ENCODE peak calls at places on chromosomes 3 and 15, in nine cellular contexts. O, S, P, Z, Q, E, I, W and C are unnamed samples.

GRCh38 chr15:28896944-28897343 is 11.2 kb downstream of the APBA2 start:
- DNase-seq in Z (no peak), I (peak), E (no peak), O (no peak), W (no peak), Q (no peak), S (peak), P (peak), C (no peak)

GRCh38 chr15:70060214-70061085 is 37.3 kb downstream of the TLE3 start:
- DNase-seq in P (no peak), W (no peak), S (no peak), I (no peak), Q (no peak), E (no peak), O (no peak), Z (no peak), C (no peak)

GRCh38 chr15:84737005-84737404 is 11.4 kb upstream of the ZNF592 start:
- DNase-seq in W (no peak), S (no peak), Z (no peak), E (no peak), Q (no peak), O (peak), P (no peak), I (no peak), C (no peak)

GRCh38 chr15:89611317-89611716 is 36.0 kb downstream of the TICRR start:
- DNase-seq in P (no peak), Z (no peak), I (no peak), S (no peak), E (no peak), O (no peak), W (no peak), Q (no peak), C (no peak)

GRCh38 chr3:138493804-138494606 is 59.6 kb downstream of the ESYT3 start:
- DNase-seq in S (peak), I (peak), E (no peak), O (no peak), Q (no peak), W (no peak), P (no peak), Z (no peak), C (no peak)

GRCh38 chr3:61582846-61583245 is 21.5 kb downstream of the PTPRG start:
- DNase-seq in I (no peak), W (no peak), P (no peak), Q (no peak), O (no peak), E (no peak), S (no peak), Z (no peak), C (no peak)

GRCh38 chr15:36156855-36157521 is 422.4 kb upstream of the CDIN1 start:
- DNase-seq in Z (no peak), S (no peak), Q (peak), W (no peak), I (peak), O (no peak), P (no peak), E (no peak), C (peak)

GRCh38 chr3:156509209-156510174 is 45.4 kb downstream of the SSR3 start:
- DNase-seq in O (no peak), Z (no peak), P (no peak), E (peak), W (no peak), S (peak), Q (no peak), I (peak), C (no peak)

GRCh38 chr3:122794779-122795673 is at the start of gene SLC49A4:
- DNase-seq in O (peak), E (peak), Q (peak), Z (peak), W (peak), I (peak), S (no peak), P (peak), C (peak)

GRCh38 chr3:171994646-171995441 is 44.5 kb upstream of the FNDC3B start:
- DNase-seq in E (no peak), I (peak), P (peak), Q (no peak), S (peak), W (no peak), Z (no peak), O (no peak), C (no peak)

GRCh38 chr15:100783296-100783695 is 96.3 kb upstream of the ALDH1A3 start:
- DNase-seq in Q (no peak), Z (no peak), P (no peak), O (no peak), W (peak), I (no peak), S (no peak), E (no peak), C (no peak)

GRCh38 chr15:100158368-100158767 is 183.4 kb downstream of the ADAMTS17 start:
- DNase-seq in W (no peak), E (no peak), Q (no peak), P (no peak), Z (no peak), O (no peak), I (no peak), S (no peak), C (no peak)

GRCh38 chr15:29613951-29614382 is 208.3 kb downstream of the TJP1 start:
- DNase-seq in Z (no peak), Q (no peak), I (no peak), S (no peak), O (peak), E (peak), W (no peak), P (no peak), C (no peak)

GRCh38 chr3:160401301-160402095 is 2.0 kb downstream of the SMC4 start:
- DNase-seq in P (no peak), S (peak), W (peak), Z (no peak), I (peak), E (peak), O (peak), Q (no peak), C (no peak)

GRCh38 chr3:12934431-12934830 is 93.1 kb upstream of the RPL32 start:
- DNase-seq in S (no peak), O (no peak), Q (peak), P (no peak), E (no peak), Z (no peak), I (peak), W (no peak), C (peak)

GRCh38 chr3:101803152-101803782 is 24.3 kb downstream of the NXPE3 start:
- DNase-seq in I (peak), W (peak), Q (no peak), O (peak), Z (no peak), E (peak), P (no peak), S (peak), C (no peak)

GRCh38 chr3:52454938-52455282 is 494 bp upstream of the NISCH start:
- DNase-seq in P (no peak), E (no peak), Z (no peak), O (no peak), Q (no peak), W (no peak), I (no peak), S (no peak), C (no peak)

GRCh38 chr15:75920079-75920478 is 16.4 kb downstream of the FBXO22 start:
- DNase-seq in S (no peak), I (peak), P (no peak), Z (no peak), O (no peak), Q (no peak), E (no peak), W (no peak), C (no peak)

GRCh38 chr3:107684431-107684925 is 161.7 kb downstream of the BBX start:
- DNase-seq in P (no peak), W (no peak), O (no peak), S (no peak), Q (no peak), Z (no peak), E (no peak), I (peak), C (no peak)

GRCh38 chr15:41971089-41971892 is 1.1 kb downstream of the EHD4 start:
- DNase-seq in S (no peak), O (peak), I (peak), Q (peak), Z (peak), W (peak), E (peak), P (no peak), C (peak)

GRCh38 chr15:79015416-79015815 is 70.6 kb upstream of the CTSH start:
- DNase-seq in I (no peak), O (no peak), Q (no peak), W (no peak), S (no peak), P (no peak), E (no peak), Z (no peak), C (no peak)

GRCh38 chr3:99921986-99922385 is 104.3 kb downstream of the CMSS1 start:
- DNase-seq in Q (no peak), O (no peak), W (no peak), I (peak), P (no peak), S (no peak), E (no peak), Z (no peak), C (no peak)

GRCh38 chr3:98573231-98573728 is 20.1 kb downstream of the CPOX start:
- DNase-seq in Z (no peak), Q (no peak), O (no peak), I (peak), P (no peak), E (peak), S (no peak), W (no peak), C (no peak)

GRCh38 chr3:27730774-27731659 is 8.9 kb upstream of the EOMES start:
- DNase-seq in W (no peak), S (no peak), Q (no peak), Z (no peak), P (no peak), O (no peak), E (no peak), I (no peak), C (no peak)

GRCh38 chr3:27728195-27729087 is 6.3 kb upstream of the EOMES start:
- DNase-seq in E (no peak), Q (no peak), I (no peak), W (no peak), P (no peak), Z (no peak), S (no peak), O (peak), C (no peak)

GRCh38 chr3:27726240-27726639 is 4.1 kb upstream of the EOMES start:
- DNase-seq in I (no peak), W (no peak), O (no peak), P (no peak), Z (no peak), E (no peak), S (no peak), Q (no peak), C (no peak)

GRCh38 chr3:27729325-27729724 is 7.2 kb upstream of the EOMES start:
- DNase-seq in O (no peak), E (no peak), Q (no peak), P (no peak), W (no peak), I (no peak), S (no peak), Z (no peak), C (no peak)

DNA sequence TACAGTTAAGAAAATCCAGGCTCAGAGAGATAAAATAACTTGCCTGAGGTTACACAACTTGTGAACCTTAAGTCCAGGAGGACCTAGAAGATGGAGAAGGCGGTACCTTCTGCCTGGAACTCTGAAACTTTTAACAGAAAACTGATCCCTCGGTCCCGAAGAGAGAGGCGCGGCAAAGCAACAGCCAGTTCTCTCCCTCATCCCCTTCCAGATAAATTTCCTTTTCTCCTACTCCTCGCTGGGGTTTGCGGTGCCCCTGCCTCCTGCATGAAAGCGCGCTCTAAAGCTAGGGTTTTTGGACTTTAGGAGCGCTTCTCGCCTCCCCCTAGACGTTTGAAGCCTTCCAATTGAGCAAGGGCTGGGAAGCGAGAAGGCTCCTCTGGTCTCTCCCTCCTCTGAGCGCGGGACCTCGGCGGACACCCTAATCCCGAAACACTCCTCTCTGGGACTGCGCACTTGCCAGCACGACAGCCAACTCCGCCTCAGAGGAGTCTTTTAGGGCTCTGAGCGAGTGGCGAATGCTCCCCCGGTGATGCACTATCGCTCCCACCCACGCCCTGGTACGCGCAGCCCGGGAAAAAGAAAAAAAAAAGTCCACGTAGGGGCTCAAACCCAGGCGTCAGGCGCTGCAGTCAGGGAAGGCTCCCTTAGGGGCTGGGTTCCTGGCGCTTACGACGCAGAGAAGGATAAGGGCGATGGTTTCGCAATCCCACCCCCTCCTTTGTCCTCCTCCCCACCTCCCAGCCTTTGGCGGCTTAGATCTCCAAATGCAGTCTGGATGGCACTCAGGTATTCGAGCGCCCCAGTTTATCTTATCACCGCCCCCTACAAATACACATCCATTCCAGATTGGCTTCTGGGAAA is 7.9 kb upstream of the EOMES start:
- DNase-seq in P (no peak), Z (no peak), S (no peak), W (no peak), I (no peak), O (no peak), E (no peak), Q (no peak), C (no peak)
- H3K4me3 ChIP-seq in P (no peak), Z (no peak), S (no peak), W (no peak), I (no peak), O (no peak), E (no peak), Q (peak), C (peak)

GRCh38 chr3:34017757-34018156 is 219.3 kb downstream of the PDCD6IP start:
- DNase-seq in O (no peak), P (no peak), S (no peak), E (no peak), I (no peak), Z (no peak), W (no peak), Q (no peak), C (no peak)
- H3K4me3 ChIP-seq in O (no peak), P (no peak), S (no peak), E (no peak), I (no peak), Z (no peak), W (no peak), Q (no peak), C (no peak)

DNA sequence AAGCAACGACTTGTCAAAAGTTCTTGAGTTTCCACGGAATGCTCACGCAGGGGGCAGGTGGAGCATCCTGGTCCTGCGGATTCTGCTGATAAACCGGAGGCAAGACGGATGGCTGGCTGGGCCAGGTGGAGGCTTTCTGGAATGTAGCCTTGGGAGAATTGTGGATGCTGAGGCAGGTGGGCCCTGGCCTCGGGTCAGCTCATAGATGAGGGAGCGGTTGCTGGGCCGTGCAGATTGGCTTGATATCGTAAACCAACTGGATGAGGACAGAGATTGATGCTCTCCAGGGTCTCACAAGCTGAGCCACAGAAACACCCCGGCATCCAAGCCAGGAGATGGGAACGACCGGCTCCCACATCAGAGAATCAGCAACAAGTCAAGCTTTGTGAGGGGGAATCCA is 50.0 kb upstream of the TFRC start:
- DNase-seq in W (no peak), P (no peak), S (no peak), E (no peak), O (no peak), Z (no peak), Q (no peak), I (no peak), C (no peak)
- H3K4me3 ChIP-seq in W (no peak), P (no peak), S (no peak), E (no peak), O (no peak), Z (no peak), Q (no peak), I (no peak), C (no peak)

GRCh38 chr3:112642912-112643506 is 2.1 kb upstream of the CCDC80 start:
- DNase-seq in O (peak), Z (peak), E (peak), I (peak), Q (peak), P (no peak), S (peak), W (peak), C (peak)
- H3K4me3 ChIP-seq in O (no peak), Z (no peak), E (no peak), I (no peak), Q (no peak), P (no peak), S (peak), W (no peak), C (peak)

DNA sequence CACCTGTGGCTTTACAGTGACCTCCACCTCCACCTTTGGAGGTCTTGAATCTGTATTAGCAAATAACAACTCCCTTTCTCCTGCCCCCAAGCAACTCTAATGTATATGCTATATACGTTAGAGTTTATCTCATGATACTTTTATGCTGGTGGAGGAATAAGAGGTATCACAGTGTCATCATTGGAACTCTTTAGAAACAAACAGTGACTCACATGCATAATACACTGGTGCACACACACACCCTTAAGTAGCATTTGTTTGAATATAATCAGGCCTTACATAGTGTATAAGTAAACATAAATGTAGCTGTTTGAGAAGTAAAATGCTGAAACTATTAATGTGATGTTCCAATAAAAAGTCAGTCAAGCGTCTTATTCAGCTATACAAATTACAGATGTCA is 280.2 kb upstream of the C2CD4B start:
- DNase-seq in W (no peak), Z (no peak), P (no peak), O (no peak), I (peak), E (no peak), Q (no peak), S (no peak), C (no peak)
- H3K4me3 ChIP-seq in W (no peak), Z (no peak), P (no peak), O (no peak), I (no peak), E (no peak), Q (no peak), S (no peak), C (no peak)

GRCh38 chr15:40239671-40240618 is 1.1 kb downstream of the PAK6 start:
- DNase-seq in I (no peak), Q (no peak), P (no peak), W (no peak), S (no peak), O (peak), E (no peak), Z (peak), C (no peak)
- H3K4me3 ChIP-seq in I (no peak), Q (no peak), P (no peak), W (no peak), S (no peak), O (no peak), E (no peak), Z (no peak), C (no peak)

GRCh38 chr3:195183071-195183776 is 87.7 kb downstream of the XXYLT1 start:
- DNase-seq in P (no peak), Q (no peak), I (no peak), Z (no peak), S (no peak), O (no peak), W (no peak), E (no peak), C (no peak)
- H3K4me3 ChIP-seq in P (no peak), Q (no peak), I (no peak), Z (no peak), S (no peak), O (no peak), W (no peak), E (no peak), C (no peak)